ENCODE peak calls at places on chromosome 2, in ten cellular contexts. T is stimulated activated CD8-positive, alpha-beta memory T cell treated with anti-CD3 and anti-CD28 coated beads, Interleukin-2, amount 100 ng/mL, for 1 hour; S is stimulated activated CD4-positive, alpha-beta T cell treated with anti-CD3 and anti-CD28 coated beads, Interleukin-2, amount 100 ng/mL, for 4 hours; Y is WERI-Rb-1; E is H7; A is effector CD8-positive, alpha-beta T cell; X is effector memory CD4-positive, alpha-beta T cell; I is T-helper 9 cell; Z is ovary; J is GM10248. H is an unnamed sample.

GRCh38 chr2:11056614-11057013 is 98.7 kb upstream of the SLC66A3 start:
- DNase-seq in T (no peak), S (no peak), Y (no peak), E (no peak), A (no peak), X (no peak), I (no peak), Z (no peak), J (no peak), H (no peak)

GRCh38 chr2:37711308-37711731 is 39.9 kb upstream of the CDC42EP3 start:
- DNase-seq in T (peak; percentile 14), S (no peak), Y (no peak), E (peak; percentile 28), A (no peak), X (no peak), I (peak; percentile 2), Z (no peak), J (no peak), H (no peak)

GRCh38 chr2:190705280-190705679 is 56.4 kb downstream of the NAB1 start:
- DNase-seq in T (no peak), S (no peak), Y (no peak), E (no peak), A (no peak), X (no peak), I (no peak), Z (no peak), J (no peak), H (no peak)

GRCh38 chr2:11830708-11831301 is 84.4 kb downstream of the LPIN1 start:
- DNase-seq in T (no peak), S (no peak), Y (no peak), E (no peak), A (no peak), X (no peak), I (no peak), Z (no peak), J (no peak), H (no peak)

GRCh38 chr2:10278029-10278762 is 24.5 kb upstream of the HPCAL1 start:
- DNase-seq in T (no peak), S (no peak), Y (no peak), E (peak; percentile 26), A (no peak), X (no peak), I (no peak), Z (peak; percentile 61), J (no peak), H (peak; percentile 9)

GRCh38 chr2:216522892-216523502 is 24.4 kb downstream of the RPL37A start:
- DNase-seq in T (no peak), S (no peak), Y (no peak), E (no peak), A (no peak), X (no peak), I (no peak), Z (no peak), J (no peak), H (no peak)

GRCh38 chr2:26126091-26126490 is 46.8 kb upstream of the GAREM2 start:
- DNase-seq in T (no peak), S (no peak), Y (no peak), E (no peak), A (no peak), X (no peak), I (no peak), Z (no peak), J (no peak), H (no peak)

GRCh38 chr2:29702276-29702675 is 219.1 kb downstream of the ALK start:
- DNase-seq in T (no peak), S (no peak), Y (no peak), E (no peak), A (no peak), X (no peak), I (no peak), Z (no peak), J (no peak), H (no peak)

GRCh38 chr2:151760139-151760650 is 25.9 kb upstream of the NEB start:
- DNase-seq in T (no peak), S (no peak), Y (no peak), E (no peak), A (no peak), X (no peak), I (no peak), Z (no peak), J (no peak), H (no peak)

GRCh38 chr2:133360882-133361281 is 207.4 kb downstream of the NCKAP5 start:
- DNase-seq in T (no peak), S (no peak), Y (no peak), E (no peak), A (no peak), X (no peak), I (no peak), Z (no peak), J (no peak), H (no peak)

GRCh38 chr2:129754431-129754830 is 225.0 kb upstream of the RAB6C start:
- DNase-seq in T (no peak), S (no peak), Y (no peak), E (no peak), A (no peak), X (no peak), I (no peak), Z (no peak), J (no peak), H (no peak)

GRCh38 chr2:46389417-46389916 is 89.9 kb upstream of the TMEM247 start:
- DNase-seq in T (no peak), S (no peak), Y (peak; percentile 81), E (no peak), A (no peak), X (no peak), I (no peak), Z (no peak), J (no peak), H (no peak)

GRCh38 chr2:182133195-182133891 is 147.7 kb downstream of the PPP1R1C start:
- DNase-seq in T (no peak), S (no peak), Y (no peak), E (no peak), A (no peak), X (no peak), I (no peak), Z (no peak), J (no peak), H (no peak)

GRCh38 chr2:202034249-202035088 is 814 bp downstream of the FZD7 start:
- DNase-seq in T (no peak), S (no peak), Y (no peak), E (peak; percentile 63), A (no peak), X (no peak), I (peak; percentile 31), Z (peak; percentile 59), J (peak; percentile 32), H (no peak)

H was measured in T-helper 1 cell.